ENCODE peak calls at places on chromosome X, in eight cellular contexts. H, B, F, L, U, S, V and C are unnamed samples.

GRCh38 chrX:115134366-115134765 is 54.8 kb upstream of the RBMXL3 start:
- DNase-seq in H (no peak), B (no peak), F (no peak), L (no peak), U (no peak), S (no peak), V (no peak), C (no peak)

GRCh38 chrX:46912673-46913491 is 661 bp downstream of the JADE3 start:
- DNase-seq in H (no peak), B (no peak), F (peak), L (no peak), U (peak), S (no peak), V (no peak), C (no peak)

GRCh38 chrX:100685284-100685996 is 41.4 kb downstream of the SRPX2 start:
- DNase-seq in H (no peak), B (peak), F (peak), L (no peak), U (peak), S (peak), V (peak), C (peak)

GRCh38 chrX:16096131-16096530 is 27.2 kb upstream of the GRPR start:
- DNase-seq in H (no peak), B (no peak), F (no peak), L (no peak), U (no peak), S (no peak), V (no peak), C (no peak)

GRCh38 chrX:11239230-11239629 is 54.0 kb upstream of the AMELX start:
- DNase-seq in H (peak), B (no peak), F (no peak), L (peak), U (no peak), S (no peak), V (no peak), C (no peak)

GRCh38 chrX:2903366-2903765 is 25.8 kb downstream of the ARSD start:
- DNase-seq in H (no peak), B (no peak), F (no peak), L (no peak), U (no peak), S (no peak), V (no peak), C (no peak)

GRCh38 chrX:10106801-10107200 is 50.0 kb upstream of the CLCN4 start:
- DNase-seq in H (no peak), B (no peak), F (no peak), L (no peak), U (no peak), S (peak), V (no peak), C (no peak)

GRCh38 chrX:42748067-42748850 is 29.7 kb downstream of the PPP1R2C start:
- DNase-seq in H (no peak), B (no peak), F (no peak), L (peak), U (no peak), S (no peak), V (no peak), C (no peak)

GRCh38 chrX:107731831-107732502 is 43.6 kb downstream of the TSC22D3 start:
- DNase-seq in H (no peak), B (peak), F (peak), L (peak), U (peak), S (no peak), V (peak), C (peak)

GRCh38 chrX:100895365-100896075 is 21.4 kb upstream of the NOX1 start:
- DNase-seq in H (no peak), B (no peak), F (peak), L (no peak), U (no peak), S (no peak), V (peak), C (no peak)

GRCh38 chrX:78092296-78092695 is 11.8 kb upstream of the PGK1 start:
- DNase-seq in H (peak), B (no peak), F (peak), L (no peak), U (no peak), S (no peak), V (no peak), C (no peak)

GRCh38 chrX:21885568-21885967 is 29.8 kb downstream of the YY2 start:
- DNase-seq in H (no peak), B (no peak), F (no peak), L (no peak), U (no peak), S (no peak), V (no peak), C (no peak)

GRCh38 chrX:41293269-41293668 is 40.7 kb upstream of the DDX3X start:
- DNase-seq in H (no peak), B (no peak), F (no peak), L (no peak), U (no peak), S (no peak), V (no peak), C (no peak)